ENCODE peak calls at places on chromosomes 6 and 20, in ten cellular contexts. Z is uterus; E is naive thymus-derived CD4-positive, alpha-beta T cell; S is mucosa of descending colon; L is heart right ventricle; F is right lobe of liver; Q is lung; J is mesendoderm; O is A549; A is trophoblast cell. G is an unnamed sample.

GRCh38 chr6:110323004-110323657 is 35.0 kb downstream of the METTL24 start:
- DNase-seq in Z (no peak), E (no peak), S (no peak), L (no peak), F (no peak), Q (no peak), J (peak; percentile 87), O (no peak), A (no peak), G (no peak)

GRCh38 chr6:136784271-136784664 is 8.0 kb downstream of the MAP3K5 start:
- DNase-seq in Z (no peak), E (no peak), S (no peak), L (no peak), F (no peak), Q (no peak), J (no peak), O (no peak), A (no peak), G (no peak)

GRCh38 chr6:90253631-90254030 is 43.0 kb downstream of the BACH2 start:
- DNase-seq in Z (no peak), E (no peak), S (no peak), L (no peak), F (no peak), Q (no peak), J (no peak), O (no peak), A (no peak), G (no peak)

GRCh38 chr20:57392130-57392445 is 892 bp downstream of the RBM38 start:
- DNase-seq in Z (no peak), E (no peak), S (no peak), L (no peak), F (no peak), Q (no peak), J (no peak), O (no peak), A (no peak), G (no peak)

GRCh38 chr6:83615025-83615999 is 93.6 kb downstream of the SNAP91 start:
- DNase-seq in Z (no peak), E (no peak), S (no peak), L (no peak), F (no peak), Q (no peak), J (peak; percentile 63), O (peak; percentile 36), A (no peak), G (no peak)

GRCh38 chr6:12884983-12885382 is 168.4 kb downstream of the PHACTR1 start:
- DNase-seq in Z (no peak), E (no peak), S (no peak), L (no peak), F (no peak), Q (no peak), J (no peak), O (no peak), A (no peak), G (no peak)

GRCh38 chr6:50030350-50030749 is 8.6 kb upstream of the DEFB110 start:
- DNase-seq in Z (no peak), E (no peak), S (peak; percentile 38), L (no peak), F (no peak), Q (no peak), J (peak; percentile 0), O (no peak), A (no peak), G (no peak)

GRCh38 chr6:33312361-33313104 is 1.3 kb downstream of the TAPBP start:
- DNase-seq in Z (peak; percentile 77), E (peak; percentile 70), S (peak; percentile 87), L (peak; percentile 65), F (peak; percentile 78), Q (peak; percentile 89), J (peak; percentile 95), O (peak; percentile 79), A (peak; percentile 70), G (peak; percentile 89)

GRCh38 chr6:137829641-137830083 is 37.4 kb upstream of the TNFAIP3 start:
- DNase-seq in Z (no peak), E (no peak), S (no peak), L (no peak), F (no peak), Q (no peak), J (no peak), O (no peak), A (peak; percentile 86), G (no peak)

GRCh38 chr6:3390698-3391097 is 66.2 kb downstream of the SLC22A23 start:
- DNase-seq in Z (no peak), E (no peak), S (peak; percentile 88), L (peak; percentile 57), F (peak; percentile 55), Q (peak; percentile 51), J (no peak), O (peak; percentile 12), A (no peak), G (no peak)
- H3K4me3 ChIP-seq in Z (no peak overlapping the region), E (no peak overlapping the region), S (no peak overlapping the region), L (no peak overlapping the region), F (no peak overlapping the region), Q (no peak overlapping the region), J (no peak overlapping the region), O (no peak overlapping the region), A (no peak overlapping the region), G (no peak overlapping the region)

GRCh38 chr20:49672109-49672681 is 41.5 kb downstream of the B4GALT5 start:
- DNase-seq in Z (no peak), E (no peak), S (no peak), L (no peak), F (no peak), Q (no peak), J (no peak), O (no peak), A (no peak), G (no peak)
- H3K4me1 ChIP-seq in Z (no peaks in the 10 kb centered on the region), E (no peaks in the 10 kb centered on the region), S (peaks cover 42% of the 10 kb centered on the region), L (peaks cover 59% of the 10 kb centered on the region), F (peaks cover 15% of the 10 kb centered on the region), Q (peaks cover 33% of the 10 kb centered on the region), J (peaks cover 23% of the 10 kb centered on the region), O (peaks cover 94% of the 10 kb centered on the region), A (peaks cover 18% of the 10 kb centered on the region), G (peaks cover 67% of the 10 kb centered on the region)

DNA sequence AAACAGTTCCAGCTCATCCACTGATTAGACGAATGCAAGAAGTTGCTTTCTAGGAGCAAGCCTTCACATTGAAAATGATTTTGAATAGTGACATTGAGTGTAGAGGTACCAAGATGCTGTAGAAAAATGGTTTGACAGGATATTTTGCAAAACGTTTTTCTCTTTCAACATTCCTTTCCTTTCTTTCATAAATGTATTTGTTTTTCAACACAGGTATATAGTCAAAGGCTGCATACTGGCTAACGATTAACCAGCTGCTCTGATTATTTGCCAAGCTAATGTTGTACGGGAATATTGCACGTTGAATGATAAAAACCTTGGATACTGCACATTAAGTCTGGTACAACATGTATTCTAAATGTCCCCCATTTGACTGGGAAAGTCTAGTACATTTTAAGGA is 78.8 kb upstream of the TENT5A start:
- DNase-seq in Z (no peak), E (no peak), S (no peak), L (no peak), F (no peak), Q (no peak), J (no peak), O (no peak), A (no peak), G (no peak)
- H3K4me3 ChIP-seq in Z (no peak overlapping the region), E (no peak overlapping the region), S (no peak overlapping the region), L (no peak overlapping the region), F (no peak overlapping the region), Q (no peak overlapping the region), J (no peak overlapping the region), O (no peak overlapping the region), A (no peak overlapping the region), G (no peak overlapping the region)

GRCh38 chr6:130975325-130975724 is 87.7 kb downstream of the EPB41L2 start:
- DNase-seq in Z (no peak), E (no peak), S (no peak), L (no peak), F (no peak), Q (no peak), J (no peak), O (no peak), A (no peak), G (no peak)
- H3K4me1 ChIP-seq in Z (no peaks in the 10 kb centered on the region), E (no peaks in the 10 kb centered on the region), S (no peaks in the 10 kb centered on the region), L (peaks cover 19% of the 10 kb centered on the region), F (no peaks in the 10 kb centered on the region), Q (peaks cover 7% of the 10 kb centered on the region), J (peaks cover 11% of the 10 kb centered on the region), O (peaks cover 21% of the 10 kb centered on the region), A (peaks cover 3% of the 10 kb centered on the region), G (no peaks in the 10 kb centered on the region)

DNA sequence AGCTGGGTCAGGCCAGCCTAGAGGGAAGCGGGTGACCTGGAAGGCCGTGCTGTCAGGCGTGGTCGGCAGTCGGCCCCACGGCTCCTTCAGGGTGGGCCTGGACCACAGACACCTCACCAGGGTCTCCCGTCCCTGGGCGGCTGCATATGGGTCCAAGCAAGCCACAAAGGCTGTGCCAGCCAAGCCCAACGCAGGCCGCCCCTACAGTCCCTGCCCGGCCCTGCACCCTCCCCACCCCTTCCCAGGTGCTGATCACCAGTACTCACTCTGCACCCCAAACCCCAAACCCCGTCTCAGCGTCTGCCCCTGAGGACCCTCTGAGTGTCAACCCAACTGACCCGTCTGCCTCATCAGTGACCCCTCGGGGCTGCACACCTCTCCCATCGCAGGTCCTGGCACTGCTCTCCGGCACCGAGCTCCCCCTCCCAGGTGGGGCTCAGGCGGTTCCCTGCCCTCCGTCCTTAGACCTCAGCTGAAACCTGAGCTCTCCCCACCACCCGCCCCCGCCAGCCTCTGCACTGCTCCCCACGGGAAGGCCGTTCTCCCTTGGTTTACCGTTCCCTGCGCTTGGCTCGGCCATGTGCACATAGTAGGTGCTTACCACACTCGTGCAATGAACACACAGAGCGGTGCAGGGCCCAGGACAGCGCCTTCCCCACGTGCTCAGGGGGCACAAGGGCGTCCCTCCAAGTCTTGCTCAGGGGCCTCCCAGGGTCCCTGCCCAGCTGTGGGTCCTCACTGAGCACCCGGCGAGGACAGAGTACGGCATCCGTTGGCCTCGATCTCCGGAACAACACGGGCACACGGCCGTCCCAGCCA is 1.4 kb upstream of the PPDPF start:
- DNase-seq in Z (no peak), E (no peak), S (peak; percentile 60), L (no peak), F (peak; percentile 27), Q (no peak), J (no peak), O (no peak), A (no peak), G (no peak)
- H3K4me3 ChIP-seq in Z (peak overlapping the region; percentile 77), E (peak overlapping the region; percentile 64), S (no peak overlapping the region), L (peak overlapping the region; percentile 88), F (peak overlapping the region; percentile 67), Q (peak overlapping the region; percentile 75), J (no peak overlapping the region), O (peak overlapping the region; percentile 83), A (peak overlapping the region; percentile 66), G (peak overlapping the region; percentile 70)

DNA sequence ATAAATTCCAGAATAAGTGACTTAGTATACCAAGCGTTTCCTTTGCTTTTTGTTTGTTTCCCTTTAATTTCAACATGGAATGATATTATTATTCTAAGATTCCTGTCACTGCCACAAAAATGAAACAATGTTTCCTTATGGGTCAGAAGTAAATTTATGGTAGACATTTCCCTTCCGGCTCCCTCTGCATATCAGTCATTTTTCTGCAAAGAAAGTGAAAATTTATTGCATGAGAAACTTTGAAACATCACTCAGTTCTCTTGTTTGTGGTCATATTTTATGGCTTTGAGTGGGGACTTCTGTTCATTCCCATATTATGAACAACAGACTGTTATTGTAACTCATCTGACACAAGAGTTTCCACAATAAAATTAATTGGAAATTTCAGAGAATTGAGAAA is 97.8 kb downstream of the NKAIN2 start:
- DNase-seq in Z (no peak), E (no peak), S (no peak), L (no peak), F (no peak), Q (no peak), J (no peak), O (no peak), A (no peak), G (no peak)
- H3K4me1 ChIP-seq in Z (no peaks in the 10 kb centered on the region), E (no peaks in the 10 kb centered on the region), S (no peaks in the 10 kb centered on the region), L (no peaks in the 10 kb centered on the region), F (no peaks in the 10 kb centered on the region), Q (no peaks in the 10 kb centered on the region), J (no peaks in the 10 kb centered on the region), O (no peaks in the 10 kb centered on the region), A (no peaks in the 10 kb centered on the region), G (no peaks in the 10 kb centered on the region)

G was measured in pancreas.